ENCODE peak calls at places on chromosome 18, in ten cellular contexts. M is GM13977, H is heart right ventricle, J is foreskin fibroblast, F is left ventricle myocardium inferior, Q is tibial artery, Z is Calu3, I is colonic mucosa, U is kidney epithelial cell, Y is WTC11. R is an unnamed sample.

GRCh38 chr18:79361766-79362522 is 33.8 kb upstream of the NFATC1 start:
- DNase-seq in M (no peak), H (no peak), J (peak), F (no peak), Q (no peak), Z (no peak), I (no peak), U (peak), Y (no peak), R (no peak)

GRCh38 chr18:70280007-70280925 is 8.6 kb upstream of the SOCS6 start:
- DNase-seq in M (no peak), H (no peak), J (peak), F (no peak), Q (no peak), Z (no peak), I (peak), U (no peak), Y (no peak), R (no peak)

GRCh38 chr18:26383454-26384270 is 157.4 kb downstream of the TAF4B start:
- DNase-seq in M (peak), H (no peak), J (peak), F (no peak), Q (no peak), Z (peak), I (no peak), U (no peak), Y (no peak), R (peak)

GRCh38 chr18:65093341-65093740 is 657.5 kb upstream of the CDH7 start:
- DNase-seq in M (no peak), H (no peak), J (no peak), F (no peak), Q (no peak), Z (no peak), I (no peak), U (no peak), Y (no peak), R (no peak)

GRCh38 chr18:37299471-37300304 is 265.9 kb downstream of the CELF4 start:
- DNase-seq in M (no peak), H (peak), J (peak), F (peak), Q (peak), Z (peak), I (peak), U (peak), Y (no peak), R (no peak)

GRCh38 chr18:34352385-34353163 is 127.9 kb upstream of the NOL4 start:
- DNase-seq in M (no peak), H (no peak), J (peak), F (no peak), Q (no peak), Z (no peak), I (no peak), U (no peak), Y (no peak), R (no peak)

GRCh38 chr18:45652703-45653490 is 37.6 kb downstream of the SLC14A2 start:
- DNase-seq in M (no peak), H (no peak), J (peak), F (no peak), Q (no peak), Z (no peak), I (no peak), U (no peak), Y (no peak), R (no peak)

GRCh38 chr18:9581667-9582066 is 32.7 kb downstream of the PPP4R1 start:
- DNase-seq in M (no peak), H (no peak), J (no peak), F (no peak), Q (no peak), Z (no peak), I (no peak), U (no peak), Y (no peak), R (no peak)

GRCh38 chr18:63949068-63949737 is at the start of gene HMSD:
- DNase-seq in M (peak), H (peak), J (peak), F (peak), Q (no peak), Z (peak), I (peak), U (no peak), Y (peak), R (peak)

GRCh38 chr18:9926977-9927376 is 13.2 kb downstream of the VAPA start:
- DNase-seq in M (no peak), H (no peak), J (no peak), F (no peak), Q (no peak), Z (no peak), I (no peak), U (no peak), Y (no peak), R (no peak)

GRCh38 chr18:47150824-47151366 is 595 bp upstream of the HDHD2 start:
- DNase-seq in M (peak), H (no peak), J (peak), F (no peak), Q (no peak), Z (no peak), I (peak), U (no peak), Y (no peak), R (peak)

GRCh38 chr18:449374-449773 is 51.1 kb downstream of the COLEC12 start:
- DNase-seq in M (no peak), H (no peak), J (no peak), F (no peak), Q (no peak), Z (peak), I (no peak), U (no peak), Y (peak), R (peak)

GRCh38 chr18:31684279-31685096 is at the start of gene B4GALT6:
- DNase-seq in M (peak), H (peak), J (peak), F (no peak), Q (no peak), Z (peak), I (peak), U (no peak), Y (peak), R (peak)

DNA sequence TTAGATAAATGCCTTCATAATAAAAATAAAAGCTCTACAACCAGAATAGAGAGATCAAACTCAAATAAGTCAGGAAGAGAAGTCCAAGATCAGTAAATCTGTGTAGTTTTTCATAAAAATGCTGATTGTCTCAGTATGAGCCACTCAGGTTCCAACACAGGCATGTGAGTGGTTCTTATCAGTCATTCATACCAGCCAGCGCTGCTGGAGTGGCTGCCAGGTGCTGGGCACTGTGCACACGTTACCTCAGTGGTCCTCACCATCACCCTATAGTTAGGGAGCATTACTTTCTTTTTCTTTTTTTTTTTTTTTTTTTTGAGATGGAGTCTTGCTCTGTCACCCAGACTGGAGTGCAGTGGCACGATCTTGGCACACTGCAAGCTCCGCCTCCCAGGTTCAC is 23.8 kb downstream of the CNDP1 start:
- DNase-seq in M (no peak), H (no peak), J (no peak), F (no peak), Q (no peak), Z (no peak), I (no peak), U (no peak), Y (no peak), R (no peak)
- TF ChIP-seq CTCF in M (no peak), H (no peak), J (no peak), F (no peak), Q (no peak), Z (no peak), I (no peak), U (no peak), Y (no peak), R (no peak)

DNA sequence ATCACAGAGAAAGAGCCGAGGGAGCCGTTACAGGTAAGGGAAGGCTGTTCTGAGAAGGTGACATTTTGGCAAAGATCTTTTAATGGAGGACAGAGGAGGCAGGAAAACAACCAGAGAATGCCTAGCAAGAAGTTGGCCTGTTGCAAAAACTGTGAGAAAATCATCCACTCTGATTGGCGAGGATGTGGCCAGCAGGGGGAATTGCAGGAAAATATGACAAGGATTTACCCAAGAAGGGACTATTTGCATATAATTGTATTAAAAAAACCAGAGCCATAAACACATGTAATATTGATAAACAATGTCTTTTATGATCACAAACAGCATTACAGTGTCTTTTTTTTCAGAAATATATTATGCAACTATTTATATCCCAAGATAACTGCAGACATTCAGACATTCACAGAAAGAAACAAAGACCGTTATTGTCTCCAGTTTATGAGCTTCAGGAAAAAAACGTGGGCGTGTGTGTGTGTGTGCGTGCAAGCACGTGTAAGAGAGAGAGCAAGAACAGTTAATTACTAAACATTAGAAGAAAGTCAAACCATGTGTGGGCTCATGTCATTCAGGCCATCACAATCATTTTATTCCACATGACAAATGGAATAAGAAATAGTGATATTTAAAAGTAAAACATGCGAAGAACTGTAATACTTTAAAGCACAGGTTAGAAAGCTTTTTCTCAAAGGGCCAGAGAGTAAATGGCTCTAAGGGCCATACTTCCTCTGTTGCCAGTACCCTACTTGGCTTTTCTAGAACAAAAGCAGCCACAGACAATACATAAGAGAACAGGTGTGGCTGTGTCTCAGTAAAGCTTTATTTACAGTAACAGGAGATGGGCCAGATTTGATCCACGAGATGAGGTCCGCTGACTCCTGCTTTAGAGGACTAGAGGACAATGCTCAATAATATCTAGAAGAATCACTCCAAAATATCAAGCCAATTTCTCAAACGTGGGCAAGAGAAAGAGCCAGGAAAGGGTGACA is 324.1 kb downstream of the DLGAP1 start:
- DNase-seq in M (no peak), H (no peak), J (no peak), F (no peak), Q (no peak), Z (peak), I (no peak), U (no peak), Y (no peak), R (no peak)
- TF ChIP-seq CTCF in M (no peak), H (no peak), J (no peak), F (no peak), Q (no peak), Z (no peak), I (no peak), U (no peak), Y (no peak), R (no peak)

GRCh38 chr18:6712401-6712800 is 17.1 kb upstream of the ARHGAP28 start:
- DNase-seq in M (no peak), H (no peak), J (no peak), F (no peak), Q (no peak), Z (no peak), I (no peak), U (no peak), Y (no peak), R (no peak)
- TF ChIP-seq CTCF in M (no peak), H (no peak), J (no peak), F (no peak), Q (no peak), Z (no peak), I (no peak), U (no peak), Y (no peak), R (no peak)

GRCh38 chr18:53380063-53380639 is 844.3 kb downstream of the MBD2 start:
- DNase-seq in M (peak), H (no peak), J (peak), F (no peak), Q (no peak), Z (peak), I (no peak), U (peak), Y (no peak), R (peak)
- TF ChIP-seq CTCF in M (peak), H (no peak), J (peak), F (peak), Q (peak), Z (peak), I (no peak), U (peak), Y (peak), R (peak)

DNA sequence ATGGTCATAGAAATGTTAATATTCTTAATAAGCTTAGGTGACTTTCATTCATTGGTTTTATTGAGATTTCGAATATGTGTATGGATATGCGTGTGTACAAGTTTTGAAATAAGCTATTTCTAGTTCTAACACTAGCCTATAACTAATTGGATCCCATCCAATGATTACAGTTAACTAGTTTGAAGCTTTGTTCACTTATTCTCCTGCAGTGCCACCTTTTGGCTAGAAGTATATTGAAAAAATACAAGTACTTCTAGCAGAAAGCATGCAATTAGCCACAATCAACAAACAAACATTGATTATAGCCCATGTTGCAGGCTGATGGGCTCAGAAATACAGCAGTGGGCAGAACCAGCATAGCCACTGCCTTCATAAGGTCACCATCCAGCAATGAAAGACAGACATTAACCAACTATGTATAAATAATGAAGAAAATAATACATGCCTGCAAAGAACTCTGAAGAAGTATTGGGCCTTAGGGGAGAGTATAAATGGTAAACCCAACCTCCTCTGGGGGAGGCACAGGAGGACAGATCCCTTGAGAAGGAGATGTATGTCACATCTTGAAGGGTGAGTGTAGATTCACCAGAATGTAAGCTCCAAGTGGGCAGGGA is 5.1 kb upstream of the PIEZO2 start:
- DNase-seq in M (peak), H (no peak), J (peak), F (no peak), Q (no peak), Z (peak), I (no peak), U (peak), Y (no peak), R (no peak)
- TF ChIP-seq CTCF in M (peak), H (peak), J (peak), F (peak), Q (peak), Z (no peak), I (peak), U (peak), Y (no peak), R (peak)

GRCh38 chr18:3246636-3247242 is 862 bp upstream of the MYL12A start:
- DNase-seq in M (no peak), H (peak), J (peak), F (no peak), Q (peak), Z (no peak), I (peak), U (no peak), Y (no peak), R (no peak)
- TF ChIP-seq CTCF in M (no peak), H (no peak), J (no peak), F (no peak), Q (no peak), Z (no peak), I (no peak), U (no peak), Y (no peak), R (no peak)

GRCh38 chr18:58536534-58537271 is 92.2 kb downstream of the ALPK2 start:
- DNase-seq in M (no peak), H (no peak), J (no peak), F (no peak), Q (no peak), Z (no peak), I (no peak), U (no peak), Y (no peak), R (no peak)
- TF ChIP-seq CTCF in M (peak), H (no peak), J (no peak), F (no peak), Q (no peak), Z (no peak), I (no peak), U (no peak), Y (no peak), R (no peak)

GRCh38 chr18:14074187-14074586 is 58.0 kb downstream of the ZNF519 start:
- DNase-seq in M (no peak), H (no peak), J (no peak), F (no peak), Q (no peak), Z (no peak), I (no peak), U (no peak), Y (peak), R (no peak)
- TF ChIP-seq CTCF in M (peak), H (no peak), J (no peak), F (peak), Q (no peak), Z (peak), I (no peak), U (peak), Y (peak), R (no peak)

DNA sequence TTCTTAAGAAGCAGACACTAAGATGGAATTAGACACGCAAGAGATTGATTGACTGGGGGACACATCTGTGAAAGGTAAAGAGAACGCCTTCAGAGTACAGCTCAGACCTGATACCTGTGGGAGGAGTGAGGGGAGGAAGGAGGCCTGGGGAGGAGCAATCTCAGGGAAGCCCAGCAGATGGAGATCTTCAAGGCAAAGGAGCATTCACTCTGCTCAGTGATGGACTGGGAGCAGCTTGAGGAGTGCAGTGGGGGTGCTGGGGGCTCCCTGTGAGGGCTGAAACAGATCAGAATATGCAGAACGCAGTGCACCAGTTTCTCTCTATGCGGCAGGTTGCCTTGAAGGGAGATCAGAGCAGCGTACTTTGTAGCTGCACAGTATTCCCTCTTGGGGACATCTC is 103.7 kb upstream of the ATP8B1 start:
- DNase-seq in M (no peak), H (no peak), J (no peak), F (no peak), Q (no peak), Z (peak), I (no peak), U (no peak), Y (peak), R (no peak)
- TF ChIP-seq CTCF in M (no peak), H (no peak), J (peak), F (no peak), Q (no peak), Z (peak), I (no peak), U (peak), Y (no peak), R (no peak)

GRCh38 chr18:24584777-24585176 is 124.3 kb downstream of the HRH4 start:
- DNase-seq in M (no peak), H (no peak), J (no peak), F (no peak), Q (no peak), Z (no peak), I (no peak), U (no peak), Y (no peak), R (no peak)

GRCh38 chr18:24588440-24588839 is 128.0 kb downstream of the HRH4 start:
- DNase-seq in M (no peak), H (no peak), J (no peak), F (no peak), Q (no peak), Z (no peak), I (no peak), U (no peak), Y (no peak), R (no peak)

GRCh38 chr18:24586662-24587360 is 126.4 kb downstream of the HRH4 start:
- DNase-seq in M (no peak), H (no peak), J (no peak), F (no peak), Q (no peak), Z (no peak), I (no peak), U (no peak), Y (no peak), R (no peak)

GRCh38 chr18:24584205-24584604 is 123.8 kb downstream of the HRH4 start:
- DNase-seq in M (no peak), H (no peak), J (no peak), F (no peak), Q (no peak), Z (no peak), I (no peak), U (no peak), Y (no peak), R (no peak)

DNA sequence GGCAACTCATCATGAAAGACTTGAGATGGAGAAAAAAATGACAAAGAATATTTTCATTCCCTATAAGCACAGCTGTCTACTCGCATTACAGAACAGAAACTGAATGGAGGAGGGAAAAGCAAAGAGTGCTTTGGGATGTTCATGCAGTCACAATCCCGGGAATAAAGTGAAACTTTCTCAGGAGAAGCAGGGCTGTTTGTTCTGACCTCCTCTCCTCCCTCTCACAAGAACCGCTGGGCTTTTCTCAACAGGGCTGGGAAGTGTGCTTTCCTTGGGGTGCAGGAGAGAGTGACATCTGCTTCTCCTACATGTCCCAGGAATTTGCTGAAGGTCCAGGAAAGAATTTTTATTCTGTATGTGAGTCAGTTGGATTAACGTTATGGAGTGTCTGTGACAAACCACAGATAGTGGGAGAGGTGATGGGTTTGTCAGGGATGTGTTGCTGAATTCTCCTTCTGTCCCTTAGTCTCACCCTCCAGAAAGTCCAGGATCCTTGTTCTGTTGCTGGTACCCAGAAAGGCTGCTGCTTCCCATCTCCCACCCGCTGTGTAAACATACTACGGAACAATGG is 125.6 kb downstream of the HRH4 start:
- DNase-seq in M (no peak), H (no peak), J (no peak), F (no peak), Q (no peak), Z (no peak), I (no peak), U (no peak), Y (no peak), R (no peak)
- TF ChIP-seq CTCF in M (no peak), H (no peak), J (no peak), F (no peak), Q (no peak), Z (no peak), I (no peak), U (no peak), Y (no peak), R (no peak)

R was measured in nephron progenitor cell.